ENCODE peak calls at places on chromosomes 2 and 18, in eight cellular contexts. F, L, Y, V, A, X, B and M are unnamed samples.

GRCh38 chr18:11996190-11996754 is 15.0 kb downstream of the IMPA2 start:
- DNase-seq in Y (no peak), A (no peak), L (no peak), X (no peak), B (no peak), F (no peak), V (no peak), M (no peak)

GRCh38 chr2:193566276-193566675 is 1371.5 kb upstream of the TMEFF2 start:
- DNase-seq in F (no peak), V (peak), L (no peak), A (no peak), Y (no peak), B (no peak), X (no peak), M (no peak)

GRCh38 chr2:69192176-69192945 is 179.4 kb downstream of the ANTXR1 start:
- DNase-seq in V (no peak), Y (no peak), L (no peak), B (peak), A (no peak), F (no peak), X (no peak), M (no peak)

GRCh38 chr2:227780981-227781630 is 32.5 kb upstream of the CCL20 start:
- DNase-seq in A (no peak), L (no peak), X (no peak), F (no peak), B (peak), V (no peak), Y (no peak), M (no peak)

GRCh38 chr2:1967242-1968210 is 223.2 kb upstream of the PXDN start:
- DNase-seq in F (no peak), B (no peak), Y (no peak), V (no peak), L (no peak), A (peak), X (no peak), M (no peak)

GRCh38 chr2:26245810-26246209 is 1.1 kb downstream of the HADHB start:
- DNase-seq in Y (peak), L (no peak), F (no peak), B (no peak), A (no peak), X (peak), V (peak), M (no peak)

GRCh38 chr2:225103737-225104141 is 61.5 kb upstream of the DOCK10 start:
- DNase-seq in A (no peak), B (no peak), F (no peak), Y (peak), X (no peak), L (peak), V (peak), M (no peak)

GRCh38 chr2:67159929-67160328 is 237.2 kb upstream of the ETAA1 start:
- DNase-seq in X (no peak), Y (peak), B (no peak), A (no peak), F (no peak), V (peak), L (no peak), M (no peak)

GRCh38 chr2:6524678-6525367 is 340.9 kb downstream of the CMPK2 start:
- DNase-seq in A (no peak), Y (no peak), V (peak), X (no peak), B (no peak), L (no peak), F (no peak), M (no peak)

GRCh38 chr18:24130494-24130893 is 8.4 kb upstream of the CABYR start:
- DNase-seq in Y (no peak), B (no peak), L (no peak), A (no peak), X (no peak), F (no peak), V (no peak), M (no peak)

GRCh38 chr2:133732982-133733670 is 164.9 kb upstream of the NCKAP5 start:
- DNase-seq in A (no peak), F (no peak), L (no peak), X (no peak), V (no peak), Y (no peak), B (no peak), M (no peak)

GRCh38 chr2:21265752-21266151 is 142.0 kb downstream of the TDRD15 start:
- DNase-seq in A (no peak), F (no peak), X (no peak), V (no peak), L (no peak), Y (no peak), B (no peak), M (no peak)

GRCh38 chr2:74747411-74748080 is 86.4 kb upstream of the HK2 start:
- DNase-seq in X (no peak), V (peak), B (no peak), A (no peak), F (no peak), L (no peak), Y (no peak), M (peak)

GRCh38 chr2:181805228-181806038 is 86.1 kb upstream of the ITPRID2 start:
- DNase-seq in Y (peak), L (no peak), F (no peak), V (peak), B (no peak), X (no peak), A (no peak), M (no peak)

GRCh38 chr2:30113617-30114293 is 33.1 kb upstream of the YPEL5 start:
- DNase-seq in L (peak), F (no peak), B (no peak), V (peak), X (no peak), A (no peak), Y (peak), M (peak)

GRCh38 chr2:205427112-205427511 is 255.2 kb upstream of the NRP2 start:
- DNase-seq in V (peak), B (no peak), X (no peak), L (no peak), F (no peak), A (no peak), Y (peak), M (no peak)

GRCh38 chr2:88880441-88880953 is 189.0 kb downstream of the RPIA start:
- DNase-seq in B (no peak), L (peak), X (no peak), Y (peak), F (peak), A (no peak), V (peak), M (peak)

GRCh38 chr2:42167458-42167857 is 1.7 kb upstream of the EML4 start:
- DNase-seq in F (no peak), X (no peak), V (no peak), A (no peak), L (no peak), B (no peak), Y (no peak), M (no peak)

GRCh38 chr18:55314615-55315237 is 273.3 kb downstream of the TCF4 start:
- DNase-seq in F (no peak), L (no peak), Y (no peak), V (no peak), B (no peak), X (no peak), A (no peak), M (no peak)

GRCh38 chr18:2982452-2983172 is 30.3 kb downstream of the LPIN2 start:
- DNase-seq in V (no peak), B (peak), F (no peak), L (peak), A (no peak), Y (peak), X (no peak), M (no peak)

GRCh38 chr2:209044307-209044706 is 379.5 kb upstream of the MAP2 start:
- DNase-seq in B (no peak), Y (no peak), L (no peak), A (no peak), V (no peak), F (no peak), X (no peak), M (no peak)

GRCh38 chr18:68234676-68235075 is 480.2 kb downstream of the TMX3 start:
- DNase-seq in Y (no peak), B (no peak), L (no peak), A (no peak), X (no peak), F (no peak), V (peak), M (no peak)

GRCh38 chr2:111250448-111251030 is 129.8 kb downstream of the BCL2L11 start:
- DNase-seq in Y (no peak), A (no peak), V (peak), F (no peak), B (no peak), X (no peak), L (no peak), M (no peak)

GRCh38 chr2:135037831-135038230 is 9.4 kb downstream of the MAP3K19 start:
- DNase-seq in B (no peak), V (peak), F (no peak), Y (no peak), A (no peak), X (no peak), L (no peak), M (no peak)

GRCh38 chr2:31812051-31812798 is 198.6 kb downstream of the MEMO1 start:
- DNase-seq in X (peak), A (peak), F (peak), L (peak), V (peak), B (no peak), Y (no peak), M (peak)

GRCh38 chr2:120237491-120237902 is 14.3 kb upstream of the TMEM185B start:
- DNase-seq in B (peak), V (peak), L (peak), Y (peak), A (no peak), X (no peak), F (no peak), M (peak)

GRCh38 chr2:203786912-203787311 is 80.5 kb downstream of the CD28 start:
- DNase-seq in B (no peak), V (peak), A (peak), L (no peak), Y (peak), F (no peak), X (no peak), M (peak)

DNA sequence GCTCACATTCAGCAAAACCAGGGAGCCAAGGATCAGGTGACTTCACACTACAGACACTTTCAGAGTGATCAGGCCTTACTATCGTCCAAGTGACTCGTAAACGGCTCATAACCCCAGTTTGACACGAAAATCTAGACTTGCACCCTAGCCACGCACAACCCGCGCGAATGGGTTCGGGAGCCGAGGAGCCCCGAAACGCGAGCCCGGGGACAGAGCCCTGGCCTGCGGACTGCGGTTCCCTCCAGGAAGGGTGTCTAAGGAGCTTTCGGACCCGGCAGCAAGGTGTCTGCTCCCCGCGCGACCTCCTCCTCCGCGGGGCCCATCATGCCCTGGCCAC is 759 bp downstream of the ATL2 start:
- DNase-seq in B (peak), Y (no peak), A (no peak), F (no peak), X (peak), L (peak), V (peak), M (peak)
- TF ChIP-seq POLR2A in B (peak), Y (no peak), A (no peak), F (no peak), X (no peak), L (no peak), V (no peak), M (no peak)

DNA sequence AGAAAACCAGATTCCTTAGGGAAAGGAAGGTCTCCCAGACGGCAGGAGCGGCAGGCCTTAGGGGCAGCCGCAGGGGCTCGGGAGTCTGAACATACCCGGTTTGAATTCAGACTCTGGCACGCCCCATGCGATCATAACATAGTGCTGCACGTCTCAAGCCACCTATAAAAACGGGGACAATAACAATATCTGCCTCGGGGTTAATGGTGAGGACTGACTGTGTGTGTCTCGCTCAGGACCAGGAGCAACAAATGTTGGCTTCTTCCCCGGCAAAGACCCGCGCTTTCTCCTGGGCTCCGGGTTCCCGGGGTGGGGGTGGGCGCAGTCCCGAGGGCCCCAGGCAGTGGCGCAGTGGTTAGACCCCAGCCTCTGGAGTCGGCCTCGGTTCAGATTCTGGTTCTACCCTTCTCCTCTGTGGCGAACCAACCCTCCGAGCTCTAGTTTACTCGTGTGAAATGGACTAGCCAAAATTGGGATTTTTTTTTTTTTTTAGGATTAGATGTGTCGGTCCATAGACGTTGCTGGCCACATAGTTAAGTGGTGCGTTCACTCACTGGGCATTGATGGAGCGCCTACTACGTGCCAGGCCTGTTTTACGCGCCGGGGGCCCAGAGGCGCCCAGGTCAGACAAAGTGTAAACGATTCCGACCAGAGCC is 959 bp upstream of the SH3BP4 start:
- DNase-seq in V (peak), B (peak), L (no peak), X (no peak), F (no peak), Y (peak), A (no peak), M (no peak)
- TF ChIP-seq CTCF in V (no peak), B (no peak), L (no peak), X (no peak), F (no peak), Y (no peak), A (no peak), M (no peak)

GRCh38 chr2:65715328-65715727 is 282.9 kb upstream of the SPRED2 start:
- DNase-seq in A (no peak), X (no peak), Y (no peak), L (no peak), B (no peak), V (no peak), F (no peak), M (no peak)
- H3K27ac ChIP-seq in A (no peak), X (no peak), Y (no peak), L (no peak), B (no peak), V (no peak), F (no peak), M (no peak)

GRCh38 chr2:173016451-173016850 is 59.2 kb upstream of the MAP3K20 start:
- DNase-seq in V (no peak), F (no peak), L (no peak), B (no peak), X (no peak), Y (no peak), A (no peak), M (no peak)
- TF ChIP-seq POLR2A in V (no peak), F (no peak), L (no peak), B (no peak), X (no peak), Y (no peak), A (no peak), M (no peak)

GRCh38 chr2:160156084-160156483 is 44.0 kb downstream of the ITGB6 start:
- DNase-seq in Y (peak), A (no peak), F (no peak), X (no peak), B (no peak), V (no peak), L (peak), M (no peak)
- TF ChIP-seq CTCF in Y (no peak), A (no peak), F (no peak), X (no peak), B (no peak), V (no peak), L (peak), M (no peak)